ENCODE peak calls at places on chromosomes 7 and 10, in ten cellular contexts. One of them, this sample, is unnamed.

GRCh38 chr10:102660891-102661613 is 16.8 kb downstream of the TRIM8 start:
- DNase-seq in substantia nigra: no peak
- DNase-seq in GM12891: peak; percentile 86
- DNase-seq in H7: no peak
- DNase-seq in transverse colon: peak; percentile 84
- DNase-seq in CD8-positive, alpha-beta memory T cell: peak; percentile 41
- DNase-seq in stimulated activated naive CD4-positive, alpha-beta T cell: peak; percentile 20
- DNase-seq in activated naive CD4-positive, alpha-beta T cell treated with anti-CD3 and anti-CD28 coated beads, Interleukin-2, amount 50 U/mL, for 16 hours: peak; percentile 57
- DNase-seq in MCF 10A: no peak
- DNase-seq in NCI-H2029: no peak
- DNase-seq in this sample: no peak

GRCh38 chr7:111198255-111198654 is 107.3 kb downstream of the LRRN3 start:
- DNase-seq in substantia nigra: no peak
- DNase-seq in GM12891: no peak
- DNase-seq in H7: no peak
- DNase-seq in transverse colon: no peak
- DNase-seq in CD8-positive, alpha-beta memory T cell: no peak
- DNase-seq in stimulated activated naive CD4-positive, alpha-beta T cell: no peak
- DNase-seq in activated naive CD4-positive, alpha-beta T cell treated with anti-CD3 and anti-CD28 coated beads, Interleukin-2, amount 50 U/mL, for 16 hours: no peak
- DNase-seq in MCF 10A: peak; percentile 95
- DNase-seq in NCI-H2029: no peak
- DNase-seq in this sample: no peak

GRCh38 chr10:60777696-60778213 is 523 bp upstream of the CDK1 start:
- DNase-seq in substantia nigra: no peak
- DNase-seq in GM12891: no peak
- DNase-seq in H7: no peak
- DNase-seq in transverse colon: no peak
- DNase-seq in CD8-positive, alpha-beta memory T cell: no peak
- DNase-seq in stimulated activated naive CD4-positive, alpha-beta T cell: no peak
- DNase-seq in activated naive CD4-positive, alpha-beta T cell treated with anti-CD3 and anti-CD28 coated beads, Interleukin-2, amount 50 U/mL, for 16 hours: no peak
- DNase-seq in MCF 10A: no peak
- DNase-seq in NCI-H2029: no peak
- DNase-seq in this sample: no peak

GRCh38 chr7:51019231-51019844 is 236.6 kb upstream of the GRB10 start:
- DNase-seq in substantia nigra: no peak
- DNase-seq in GM12891: no peak
- DNase-seq in H7: peak; percentile 20
- DNase-seq in transverse colon: no peak
- DNase-seq in CD8-positive, alpha-beta memory T cell: no peak
- DNase-seq in stimulated activated naive CD4-positive, alpha-beta T cell: no peak
- DNase-seq in activated naive CD4-positive, alpha-beta T cell treated with anti-CD3 and anti-CD28 coated beads, Interleukin-2, amount 50 U/mL, for 16 hours: no peak
- DNase-seq in MCF 10A: peak; percentile 81
- DNase-seq in NCI-H2029: no peak
- DNase-seq in this sample: no peak

GRCh38 chr10:66234872-66235271 is 691.0 kb upstream of the LRRTM3 start:
- DNase-seq in substantia nigra: no peak
- DNase-seq in GM12891: no peak
- DNase-seq in H7: peak; percentile 1
- DNase-seq in transverse colon: no peak
- DNase-seq in CD8-positive, alpha-beta memory T cell: no peak
- DNase-seq in stimulated activated naive CD4-positive, alpha-beta T cell: no peak
- DNase-seq in activated naive CD4-positive, alpha-beta T cell treated with anti-CD3 and anti-CD28 coated beads, Interleukin-2, amount 50 U/mL, for 16 hours: no peak
- DNase-seq in MCF 10A: peak; percentile 1
- DNase-seq in NCI-H2029: no peak
- DNase-seq in this sample: no peak

GRCh38 chr7:159143780-159144755 is 599 bp downstream of the VIPR2 start:
- DNase-seq in substantia nigra: no peak
- DNase-seq in GM12891: no peak
- DNase-seq in H7: peak; percentile 81
- DNase-seq in transverse colon: no peak
- DNase-seq in CD8-positive, alpha-beta memory T cell: no peak
- DNase-seq in stimulated activated naive CD4-positive, alpha-beta T cell: no peak
- DNase-seq in activated naive CD4-positive, alpha-beta T cell treated with anti-CD3 and anti-CD28 coated beads, Interleukin-2, amount 50 U/mL, for 16 hours: no peak
- DNase-seq in MCF 10A: no peak
- DNase-seq in NCI-H2029: no peak
- DNase-seq in this sample: peak; percentile 62

GRCh38 chr7:29099896-29100847 is 46.2 kb downstream of the CPVL start:
- DNase-seq in substantia nigra: no peak
- DNase-seq in GM12891: no peak
- DNase-seq in H7: no peak
- DNase-seq in transverse colon: no peak
- DNase-seq in CD8-positive, alpha-beta memory T cell: no peak
- DNase-seq in stimulated activated naive CD4-positive, alpha-beta T cell: no peak
- DNase-seq in activated naive CD4-positive, alpha-beta T cell treated with anti-CD3 and anti-CD28 coated beads, Interleukin-2, amount 50 U/mL, for 16 hours: no peak
- DNase-seq in MCF 10A: no peak
- DNase-seq in NCI-H2029: no peak
- DNase-seq in this sample: no peak

GRCh38 chr7:136294977-136295376 is 317.8 kb upstream of the MTPN start:
- DNase-seq in substantia nigra: no peak
- DNase-seq in GM12891: no peak
- DNase-seq in H7: no peak
- DNase-seq in transverse colon: no peak
- DNase-seq in CD8-positive, alpha-beta memory T cell: no peak
- DNase-seq in stimulated activated naive CD4-positive, alpha-beta T cell: no peak
- DNase-seq in activated naive CD4-positive, alpha-beta T cell treated with anti-CD3 and anti-CD28 coated beads, Interleukin-2, amount 50 U/mL, for 16 hours: no peak
- DNase-seq in MCF 10A: no peak
- DNase-seq in NCI-H2029: no peak
- DNase-seq in this sample: no peak